ENCODE peak calls at places on chromosomes 7 and 10, in six cellular contexts. E, V, N, O, Q and U are unnamed samples.

GRCh38 chr10:25849971-25850370 is 84.1 kb upstream of the MYO3A start:
- DNase-seq in E (no peak), V (no peak), N (no peak), O (no peak), Q (no peak), U (no peak)

GRCh38 chr7:105589221-105590077 is 8.2 kb upstream of the EFCAB10 start:
- DNase-seq in E (peak), V (peak), N (no peak), O (peak), Q (peak), U (peak)

GRCh38 chr10:87775766-87776165 is 42.3 kb downstream of the ATAD1 start:
- DNase-seq in E (no peak), V (peak), N (no peak), O (no peak), Q (no peak), U (peak)

GRCh38 chr7:25054849-25055248 is 70.2 kb downstream of the CYCS start:
- DNase-seq in E (no peak), V (no peak), N (no peak), O (no peak), Q (no peak), U (no peak)

GRCh38 chr10:6071181-6072175 is 9.3 kb upstream of the IL2RA start:
- DNase-seq in E (no peak), V (no peak), N (no peak), O (no peak), Q (no peak), U (no peak)

GRCh38 chr7:50644586-50644985 is 79.4 kb upstream of the DDC start:
- DNase-seq in E (no peak), V (no peak), N (peak), O (no peak), Q (no peak), U (no peak)

GRCh38 chr7:159144756-159145543 is at the start of gene VIPR2:
- DNase-seq in E (no peak), V (no peak), N (no peak), O (peak), Q (peak), U (no peak)

GRCh38 chr7:135825406-135825805 is 76.8 kb upstream of the FAM180A start:
- DNase-seq in E (no peak), V (no peak), N (no peak), O (no peak), Q (no peak), U (peak)

GRCh38 chr10:99013885-99014284 is 221.8 kb downstream of the HPSE2 start:
- DNase-seq in E (no peak), V (no peak), N (peak), O (no peak), Q (no peak), U (no peak)

GRCh38 chr10:31118561-31118960 is 86.9 kb upstream of the ZNF438 start:
- DNase-seq in E (no peak), V (peak), N (no peak), O (no peak), Q (no peak), U (peak)

GRCh38 chr7:112449353-112449752 is 907 bp upstream of the IFRD1 start:
- DNase-seq in E (no peak), V (peak), N (no peak), O (peak), Q (peak), U (peak)